ENCODE peak calls at places on chromosomes 3 and 15, in ten cellular contexts. One of them, this sample, is unnamed.

GRCh38 chr3:190352866-190353457 is 30.7 kb upstream of the CLDN1 start:
- DNase-seq in WERI-Rb-1: no peak
- DNase-seq in HCT116: no peak
- DNase-seq in tibial artery: no peak
- DNase-seq in tibial nerve: no peak
- DNase-seq in brain microvascular endothelial cell: no peak
- DNase-seq in cardiac muscle cell: no peak
- DNase-seq in thyroid gland: no peak
- DNase-seq in CD8-positive, alpha-beta T cell: no peak
- DNase-seq in hepatocyte: no peak
- DNase-seq in this sample: no peak

GRCh38 chr3:169865176-169865800 is 4.4 kb downstream of the LRRC31 start:
- DNase-seq in cardiac muscle cell: no peak
- DNase-seq in hepatocyte: no peak
- DNase-seq in thyroid gland: peak; percentile 9
- DNase-seq in tibial nerve: no peak
- DNase-seq in WERI-Rb-1: no peak
- DNase-seq in HCT116: no peak
- DNase-seq in tibial artery: no peak
- DNase-seq in CD8-positive, alpha-beta T cell: no peak
- DNase-seq in brain microvascular endothelial cell: no peak
- DNase-seq in this sample: peak; percentile 6

GRCh38 chr3:107841864-107842263 is 249.0 kb downstream of the CD47 start:
- DNase-seq in CD8-positive, alpha-beta T cell: no peak
- DNase-seq in cardiac muscle cell: no peak
- DNase-seq in thyroid gland: no peak
- DNase-seq in hepatocyte: no peak
- DNase-seq in tibial artery: no peak
- DNase-seq in tibial nerve: no peak
- DNase-seq in brain microvascular endothelial cell: no peak
- DNase-seq in HCT116: no peak
- DNase-seq in WERI-Rb-1: no peak
- DNase-seq in this sample: no peak

GRCh38 chr3:16171009-16171408 is 3.5 kb upstream of the GALNT15 start:
- DNase-seq in thyroid gland: no peak
- DNase-seq in CD8-positive, alpha-beta T cell: no peak
- DNase-seq in HCT116: no peak
- DNase-seq in cardiac muscle cell: no peak
- DNase-seq in WERI-Rb-1: no peak
- DNase-seq in brain microvascular endothelial cell: peak; percentile 69
- DNase-seq in tibial nerve: no peak
- DNase-seq in hepatocyte: no peak
- DNase-seq in tibial artery: no peak
- DNase-seq in this sample: no peak

GRCh38 chr3:133362539-133362938 is 37.3 kb upstream of the BFSP2 start:
- DNase-seq in tibial artery: no peak
- DNase-seq in cardiac muscle cell: no peak
- DNase-seq in brain microvascular endothelial cell: no peak
- DNase-seq in thyroid gland: no peak
- DNase-seq in WERI-Rb-1: peak; percentile 87
- DNase-seq in HCT116: no peak
- DNase-seq in hepatocyte: no peak
- DNase-seq in CD8-positive, alpha-beta T cell: no peak
- DNase-seq in tibial nerve: no peak
- DNase-seq in this sample: no peak

GRCh38 chr3:156473341-156473740 is 81.6 kb downstream of the SSR3 start:
- DNase-seq in brain microvascular endothelial cell: no peak
- DNase-seq in tibial artery: no peak
- DNase-seq in hepatocyte: no peak
- DNase-seq in tibial nerve: no peak
- DNase-seq in cardiac muscle cell: no peak
- DNase-seq in HCT116: no peak
- DNase-seq in thyroid gland: no peak
- DNase-seq in CD8-positive, alpha-beta T cell: no peak
- DNase-seq in WERI-Rb-1: no peak
- DNase-seq in this sample: no peak

GRCh38 chr3:15367059-15367458 is 34.7 kb upstream of the SH3BP5 start:
- DNase-seq in cardiac muscle cell: no peak
- DNase-seq in CD8-positive, alpha-beta T cell: no peak
- DNase-seq in thyroid gland: no peak
- DNase-seq in tibial artery: no peak
- DNase-seq in tibial nerve: no peak
- DNase-seq in hepatocyte: no peak
- DNase-seq in WERI-Rb-1: no peak
- DNase-seq in HCT116: no peak
- DNase-seq in brain microvascular endothelial cell: peak; percentile 21
- DNase-seq in this sample: no peak

GRCh38 chr15:73321496-73322344 is 47.0 kb downstream of the HCN4 start:
- DNase-seq in thyroid gland: no peak
- DNase-seq in brain microvascular endothelial cell: no peak
- DNase-seq in CD8-positive, alpha-beta T cell: no peak
- DNase-seq in tibial artery: no peak
- DNase-seq in tibial nerve: no peak
- DNase-seq in cardiac muscle cell: no peak
- DNase-seq in hepatocyte: no peak
- DNase-seq in WERI-Rb-1: no peak
- DNase-seq in HCT116: no peak
- DNase-seq in this sample: no peak

GRCh38 chr15:57438166-57438565 is 61.9 kb downstream of the CGNL1 start:
- DNase-seq in tibial nerve: no peak
- DNase-seq in HCT116: no peak
- DNase-seq in CD8-positive, alpha-beta T cell: no peak
- DNase-seq in hepatocyte: no peak
- DNase-seq in thyroid gland: no peak
- DNase-seq in tibial artery: no peak
- DNase-seq in cardiac muscle cell: no peak
- DNase-seq in WERI-Rb-1: no peak
- DNase-seq in brain microvascular endothelial cell: no peak
- DNase-seq in this sample: no peak

GRCh38 chr3:141746962-141747361 is 8.9 kb downstream of the RNF7 start:
- DNase-seq in tibial artery: no peak
- DNase-seq in tibial nerve: no peak
- DNase-seq in thyroid gland: no peak
- DNase-seq in brain microvascular endothelial cell: no peak
- DNase-seq in CD8-positive, alpha-beta T cell: no peak
- DNase-seq in HCT116: no peak
- DNase-seq in hepatocyte: no peak
- DNase-seq in WERI-Rb-1: no peak
- DNase-seq in cardiac muscle cell: no peak
- DNase-seq in this sample: no peak

GRCh38 chr3:147390589-147391569 is 15.5 kb downstream of the ZIC4 start:
- DNase-seq in brain microvascular endothelial cell: no peak
- DNase-seq in cardiac muscle cell: no peak
- DNase-seq in tibial artery: no peak
- DNase-seq in CD8-positive, alpha-beta T cell: no peak
- DNase-seq in hepatocyte: no peak
- DNase-seq in tibial nerve: no peak
- DNase-seq in WERI-Rb-1: no peak
- DNase-seq in thyroid gland: no peak
- DNase-seq in HCT116: no peak
- DNase-seq in this sample: no peak
- TF ChIP-seq CTCF in brain microvascular endothelial cell: no peak
- TF ChIP-seq CTCF in cardiac muscle cell: no peak
- TF ChIP-seq CTCF in tibial artery: no peak
- TF ChIP-seq CTCF in CD8-positive, alpha-beta T cell: no peak
- TF ChIP-seq CTCF in hepatocyte: no peak
- TF ChIP-seq CTCF in tibial nerve: no peak
- TF ChIP-seq CTCF in WERI-Rb-1: no peak
- TF ChIP-seq CTCF in thyroid gland: no peak
- TF ChIP-seq CTCF in HCT116: no peak
- TF ChIP-seq CTCF in this sample: no peak

GRCh38 chr15:41936155-41936554 is 36.2 kb downstream of the EHD4 start:
- DNase-seq in hepatocyte: no peak
- DNase-seq in WERI-Rb-1: no peak
- DNase-seq in CD8-positive, alpha-beta T cell: no peak
- DNase-seq in thyroid gland: no peak
- DNase-seq in cardiac muscle cell: no peak
- DNase-seq in HCT116: no peak
- DNase-seq in brain microvascular endothelial cell: no peak
- DNase-seq in tibial nerve: no peak
- DNase-seq in tibial artery: no peak
- DNase-seq in this sample: no peak

GRCh38 chr15:41937568-41937923 is 34.8 kb downstream of the EHD4 start:
- DNase-seq in hepatocyte: no peak
- DNase-seq in brain microvascular endothelial cell: no peak
- DNase-seq in WERI-Rb-1: no peak
- DNase-seq in thyroid gland: no peak
- DNase-seq in cardiac muscle cell: no peak
- DNase-seq in HCT116: no peak
- DNase-seq in CD8-positive, alpha-beta T cell: no peak
- DNase-seq in tibial artery: no peak
- DNase-seq in tibial nerve: no peak
- DNase-seq in this sample: no peak

GRCh38 chr15:41935566-41936020 is 36.8 kb downstream of the EHD4 start:
- DNase-seq in tibial nerve: no peak
- DNase-seq in cardiac muscle cell: no peak
- DNase-seq in HCT116: no peak
- DNase-seq in CD8-positive, alpha-beta T cell: no peak
- DNase-seq in brain microvascular endothelial cell: no peak
- DNase-seq in tibial artery: no peak
- DNase-seq in thyroid gland: no peak
- DNase-seq in hepatocyte: no peak
- DNase-seq in WERI-Rb-1: no peak
- DNase-seq in this sample: no peak

GRCh38 chr15:41934843-41935242 is 37.5 kb downstream of the EHD4 start:
- DNase-seq in cardiac muscle cell: no peak
- DNase-seq in WERI-Rb-1: no peak
- DNase-seq in thyroid gland: peak; percentile 28
- DNase-seq in tibial artery: no peak
- DNase-seq in CD8-positive, alpha-beta T cell: peak; percentile 41
- DNase-seq in HCT116: no peak
- DNase-seq in brain microvascular endothelial cell: no peak
- DNase-seq in hepatocyte: no peak
- DNase-seq in tibial nerve: no peak
- DNase-seq in this sample: peak; percentile 66

DNA sequence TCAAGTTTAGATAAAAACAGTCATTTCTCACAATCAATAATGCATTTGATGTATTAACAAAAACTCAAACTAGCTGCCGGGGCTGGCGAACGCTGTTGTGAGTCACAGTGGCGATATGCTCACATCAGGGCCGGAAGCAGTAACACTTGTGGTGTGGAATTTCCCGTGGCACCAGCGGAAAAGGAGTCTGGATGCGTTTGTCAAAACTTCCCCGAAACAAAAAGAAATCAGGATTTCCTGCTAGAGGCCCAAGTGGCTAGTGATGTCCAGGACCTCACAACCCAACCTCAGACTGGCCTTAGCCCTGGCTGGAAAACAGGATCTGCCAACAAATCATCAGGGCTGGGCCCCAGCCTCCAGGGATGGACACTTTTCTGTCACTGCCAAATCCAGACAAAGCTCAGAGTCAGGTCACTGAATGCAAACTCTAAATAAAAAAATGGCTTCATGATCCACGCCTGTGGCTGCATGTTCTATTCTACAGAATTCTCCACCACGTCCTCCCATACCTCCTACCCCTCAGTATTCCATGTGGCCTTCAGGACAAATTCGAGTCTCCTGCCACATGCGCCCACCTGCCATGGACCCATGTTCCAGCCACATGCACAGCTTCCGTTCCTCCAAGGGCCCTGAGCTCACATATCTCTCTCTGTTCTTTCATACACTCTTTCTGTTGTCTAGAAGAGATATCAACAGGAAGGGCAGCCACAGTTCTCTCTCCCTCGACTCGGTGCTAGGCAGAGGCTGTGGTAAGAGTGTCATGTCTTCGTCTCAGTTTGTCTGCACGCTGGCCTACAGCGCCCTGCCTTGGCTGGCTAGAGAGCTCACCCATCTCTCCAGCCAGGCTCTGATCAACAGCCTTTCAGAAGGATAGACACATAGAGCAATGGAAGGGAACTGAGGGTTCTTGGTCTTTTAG is 35.4 kb downstream of the EHD4 start:
- DNase-seq in hepatocyte: no peak
- DNase-seq in CD8-positive, alpha-beta T cell: peak; percentile 52
- DNase-seq in tibial nerve: no peak
- DNase-seq in thyroid gland: no peak
- DNase-seq in cardiac muscle cell: no peak
- DNase-seq in tibial artery: no peak
- DNase-seq in WERI-Rb-1: no peak
- DNase-seq in brain microvascular endothelial cell: peak; percentile 73
- DNase-seq in HCT116: no peak
- DNase-seq in this sample: peak; percentile 75
- H3K27ac ChIP-seq in hepatocyte: no peak overlapping the region
- H3K27ac ChIP-seq in CD8-positive, alpha-beta T cell: peak overlapping the region; percentile 86
- H3K27ac ChIP-seq in tibial nerve: no peak overlapping the region
- H3K27ac ChIP-seq in thyroid gland: no peak overlapping the region
- H3K27ac ChIP-seq in cardiac muscle cell: peak overlapping the region; percentile 66
- H3K27ac ChIP-seq in tibial artery: no peak overlapping the region
- H3K27ac ChIP-seq in WERI-Rb-1: no peak overlapping the region
- H3K27ac ChIP-seq in brain microvascular endothelial cell: peak overlapping the region; percentile 72
- H3K27ac ChIP-seq in HCT116: no peak overlapping the region
- H3K27ac ChIP-seq in this sample: peak overlapping the region; percentile 97

DNA sequence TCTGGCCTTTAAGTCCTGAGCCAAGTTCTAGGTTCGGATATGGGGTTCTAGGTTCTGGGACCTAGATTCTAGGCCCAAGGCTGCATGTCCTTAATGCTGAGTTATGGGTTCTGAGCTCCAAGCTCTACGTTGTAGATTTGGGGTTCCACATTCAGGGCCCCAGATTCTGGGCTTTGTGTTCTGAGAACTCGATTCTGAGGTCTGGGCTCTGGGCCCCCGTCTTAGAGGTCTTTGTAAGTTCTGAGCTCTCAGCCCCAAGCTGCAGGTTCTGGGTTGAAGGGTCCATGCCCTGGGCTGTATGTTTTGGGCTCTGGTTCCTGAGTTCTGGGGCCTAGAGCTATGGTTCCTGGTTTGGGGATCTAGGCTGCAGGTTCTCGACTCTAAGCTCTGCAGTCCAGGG is 10.0 kb upstream of the DNAJB8 start:
- DNase-seq in hepatocyte: no peak
- DNase-seq in cardiac muscle cell: no peak
- DNase-seq in thyroid gland: no peak
- DNase-seq in tibial artery: no peak
- DNase-seq in CD8-positive, alpha-beta T cell: no peak
- DNase-seq in HCT116: no peak
- DNase-seq in tibial nerve: no peak
- DNase-seq in brain microvascular endothelial cell: no peak
- DNase-seq in WERI-Rb-1: no peak
- DNase-seq in this sample: no peak
- H3K27me3 ChIP-seq in hepatocyte: peaks cover 33% of the 10 kb centered on the region
- H3K27me3 ChIP-seq in cardiac muscle cell: peaks cover 57% of the 10 kb centered on the region
- H3K27me3 ChIP-seq in thyroid gland: no peaks in the 10 kb centered on the region
- H3K27me3 ChIP-seq in tibial artery: peaks cover 52% of the 10 kb centered on the region
- H3K27me3 ChIP-seq in CD8-positive, alpha-beta T cell: no peaks in the 10 kb centered on the region
- H3K27me3 ChIP-seq in HCT116: no peaks in the 10 kb centered on the region
- H3K27me3 ChIP-seq in tibial nerve: peaks cover 4% of the 10 kb centered on the region
- H3K27me3 ChIP-seq in brain microvascular endothelial cell: peaks cover 56% of the 10 kb centered on the region
- H3K27me3 ChIP-seq in WERI-Rb-1: peaks cover 23% of the 10 kb centered on the region
- H3K27me3 ChIP-seq in this sample: peaks cover 12% of the 10 kb centered on the region

GRCh38 chr15:39543651-39544050 is 37.2 kb upstream of the THBS1 start:
- DNase-seq in tibial artery: no peak
- DNase-seq in WERI-Rb-1: no peak
- DNase-seq in cardiac muscle cell: no peak
- DNase-seq in thyroid gland: no peak
- DNase-seq in HCT116: no peak
- DNase-seq in tibial nerve: no peak
- DNase-seq in hepatocyte: no peak
- DNase-seq in CD8-positive, alpha-beta T cell: no peak
- DNase-seq in brain microvascular endothelial cell: no peak
- DNase-seq in this sample: no peak
- TF ChIP-seq CTCF in tibial artery: no peak
- TF ChIP-seq CTCF in WERI-Rb-1: no peak
- TF ChIP-seq CTCF in cardiac muscle cell: peak; percentile 12
- TF ChIP-seq CTCF in thyroid gland: no peak
- TF ChIP-seq CTCF in HCT116: no peak
- TF ChIP-seq CTCF in tibial nerve: no peak
- TF ChIP-seq CTCF in hepatocyte: no peak
- TF ChIP-seq CTCF in CD8-positive, alpha-beta T cell: no peak
- TF ChIP-seq CTCF in brain microvascular endothelial cell: peak; percentile 4
- TF ChIP-seq CTCF in this sample: no peak

This sample was measured in CD4-positive, alpha-beta T cell.